ENCODE peak calls at places on chromosomes 13 and 19, in five cellular contexts. N, Q, B, A and Y are unnamed samples.

GRCh38 chr19:1245468-1245867 is 2.9 kb upstream of the MIDN start:
- DNase-seq in N (no peak), Q (no peak), B (no peak), A (no peak), Y (no peak)

GRCh38 chr13:112905086-112905485 is 63.9 kb upstream of the MCF2L start:
- DNase-seq in N (no peak), Q (no peak), B (no peak), A (no peak), Y (no peak)

GRCh38 chr19:48702701-48703100 is 6.9 kb downstream of the FUT2 start:
- DNase-seq in N (no peak), Q (no peak), B (no peak), A (no peak), Y (no peak)

GRCh38 chr19:36073121-36073876 is 18.6 kb downstream of the WDR62 start:
- DNase-seq in N (no peak), Q (no peak), B (no peak), A (no peak), Y (no peak)

GRCh38 chr13:21060827-21061076 is 634 bp downstream of the LATS2 start:
- DNase-seq in N (peak), Q (no peak), B (no peak), A (no peak), Y (no peak)

GRCh38 chr19:33406521-33407139 is 33.1 kb downstream of the CEBPG start:
- DNase-seq in N (peak), Q (peak), B (no peak), A (peak), Y (peak)

GRCh38 chr19:38448225-38448624 is 14.7 kb downstream of the RYR1 start:
- DNase-seq in N (no peak), Q (no peak), B (no peak), A (no peak), Y (no peak)

GRCh38 chr19:10510301-10510802 is 6.9 kb downstream of the S1PR5 start:
- DNase-seq in N (peak), Q (peak), B (peak), A (peak), Y (no peak)

GRCh38 chr13:113579686-113580085 is 4.9 kb upstream of the TFDP1 start:
- DNase-seq in N (no peak), Q (no peak), B (no peak), A (no peak), Y (no peak)

GRCh38 chr13:39599842-39600241 is 3.2 kb downstream of the LHFPL6 start:
- DNase-seq in N (no peak), Q (no peak), B (no peak), A (no peak), Y (no peak)

GRCh38 chr19:55255618-55256423 is 3.0 kb downstream of the PPP6R1 start:
- DNase-seq in N (no peak), Q (no peak), B (peak), A (no peak), Y (no peak)

GRCh38 chr13:57933606-57934005 is 302.1 kb downstream of the PCDH17 start:
- DNase-seq in N (no peak), Q (no peak), B (no peak), A (no peak), Y (no peak)

GRCh38 chr13:99983401-99984133 is 2.0 kb downstream of the ZIC2 start:
- DNase-seq in N (peak), Q (no peak), B (no peak), A (no peak), Y (no peak)

GRCh38 chr19:30064021-30064699 is 122.1 kb downstream of the URI1 start:
- DNase-seq in N (no peak), Q (no peak), B (no peak), A (no peak), Y (no peak)

GRCh38 chr13:99421758-99422555 is 79.3 kb upstream of the TM9SF2 start:
- DNase-seq in N (no peak), Q (no peak), B (no peak), A (no peak), Y (no peak)

GRCh38 chr13:76758738-76759137 is 127.5 kb downstream of the KCTD12 start:
- DNase-seq in N (no peak), Q (peak), B (no peak), A (no peak), Y (no peak)
- H3K27ac ChIP-seq in N (no peak), Q (no peak), B (no peak), A (no peak), Y (no peak)

GRCh38 chr19:13821292-13821691 is 26.0 kb downstream of the ZSWIM4 start:
- DNase-seq in N (no peak), Q (no peak), B (no peak), A (no peak), Y (no peak)
- H3K27ac ChIP-seq in N (no peak), Q (peak), B (no peak), A (no peak), Y (peak)

DNA sequence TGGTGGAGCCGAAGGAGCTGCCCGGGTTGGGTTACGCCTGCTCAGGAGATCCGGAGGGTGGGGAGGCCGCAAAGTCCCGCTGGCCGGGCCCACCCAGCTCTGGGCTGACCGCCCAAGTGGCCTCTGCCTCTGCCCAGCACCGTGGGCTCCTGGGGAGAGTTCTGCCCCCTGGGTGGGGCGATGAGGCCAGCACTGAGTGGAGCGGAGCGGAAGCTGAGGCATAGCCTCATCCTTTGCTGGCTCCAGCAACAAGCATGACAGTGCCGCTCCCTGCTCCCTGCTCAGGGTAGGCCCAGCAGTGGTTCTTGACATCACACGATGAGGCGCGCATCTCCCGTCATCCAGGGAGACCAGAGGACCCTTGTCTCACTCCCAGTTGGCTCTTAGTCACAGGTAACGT is 22.5 kb downstream of the CCDC8 start:
- DNase-seq in N (no peak), Q (no peak), B (no peak), A (no peak), Y (no peak)
- H3K27ac ChIP-seq in N (no peak), Q (peak), B (no peak), A (no peak), Y (no peak)

GRCh38 chr19:7395360-7395781 is 46.6 kb downstream of the ARHGEF18 start:
- DNase-seq in N (no peak), Q (no peak), B (no peak), A (no peak), Y (no peak)
- H3K27ac ChIP-seq in N (no peak), Q (peak), B (peak), A (peak), Y (peak)

GRCh38 chr13:43319617-43320444 is 296.4 kb downstream of the DNAJC15 start:
- DNase-seq in N (peak), Q (no peak), B (no peak), A (no peak), Y (no peak)
- H3K27ac ChIP-seq in N (peak), Q (no peak), B (no peak), A (no peak), Y (no peak)

DNA sequence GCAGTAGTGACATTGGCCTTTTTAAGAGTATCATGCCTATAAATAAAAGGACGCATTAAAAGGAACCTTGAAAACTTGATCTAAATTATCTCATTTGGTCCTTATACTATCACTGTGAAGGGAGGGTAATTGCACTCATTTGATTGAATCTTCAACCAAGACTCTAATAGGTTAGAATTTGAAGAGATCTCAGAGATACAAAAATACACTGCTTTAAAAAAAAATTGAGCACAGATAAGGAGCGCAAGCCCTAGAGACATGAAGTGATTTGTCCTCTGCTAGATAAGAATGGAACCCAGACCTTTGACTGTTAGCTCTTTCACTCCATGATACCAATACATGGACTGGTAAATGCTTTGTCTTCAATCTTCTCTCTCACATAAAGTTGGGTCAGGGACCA is 58.2 kb upstream of the RXFP2 start:
- DNase-seq in N (no peak), Q (no peak), B (no peak), A (no peak), Y (no peak)
- H3K27ac ChIP-seq in N (no peak), Q (no peak), B (no peak), A (no peak), Y (no peak)

GRCh38 chr19:2532252-2533071 is 56.5 kb downstream of the GADD45B start:
- DNase-seq in N (no peak), Q (peak), B (peak), A (no peak), Y (no peak)
- H3K27ac ChIP-seq in N (no peak), Q (no peak), B (peak), A (peak), Y (no peak)

GRCh38 chr19:2982983-2983350 is 5.6 kb downstream of the TLE6 start:
- DNase-seq in N (no peak), Q (peak), B (no peak), A (peak), Y (peak)

GRCh38 chr19:2981898-2982297 is 4.5 kb downstream of the TLE6 start:
- DNase-seq in N (no peak), Q (no peak), B (no peak), A (no peak), Y (no peak)

GRCh38 chr19:2983351-2984195 is 6.2 kb downstream of the TLE6 start:
- DNase-seq in N (peak), Q (peak), B (no peak), A (peak), Y (peak)

GRCh38 chr19:2984196-2984490 is 6.8 kb downstream of the TLE6 start:
- DNase-seq in N (no peak), Q (no peak), B (no peak), A (no peak), Y (no peak)

DNA sequence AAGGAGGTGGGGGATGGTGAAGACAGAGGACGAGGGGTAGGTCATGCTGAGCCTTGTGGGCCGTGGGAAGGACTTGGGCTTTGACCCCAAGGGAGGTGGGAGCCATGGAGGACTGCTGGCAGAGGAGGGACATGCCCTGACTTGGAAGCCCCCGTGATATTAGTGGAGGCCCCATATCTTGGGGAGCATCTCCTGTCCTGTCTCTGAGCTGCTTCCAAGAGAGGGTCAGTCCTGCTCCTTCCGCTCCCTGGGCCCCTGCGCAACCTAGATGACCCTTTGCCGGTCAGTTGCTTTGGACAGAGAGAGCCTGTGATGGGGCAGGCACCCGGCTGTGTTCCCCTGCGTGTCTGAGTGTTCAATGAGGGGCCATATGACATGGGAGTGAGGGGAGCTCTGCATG is 5.2 kb downstream of the TLE6 start:
- DNase-seq in N (no peak), Q (no peak), B (no peak), A (no peak), Y (no peak)
- H3K27ac ChIP-seq in N (no peak), Q (peak), B (no peak), A (no peak), Y (peak)

DNA sequence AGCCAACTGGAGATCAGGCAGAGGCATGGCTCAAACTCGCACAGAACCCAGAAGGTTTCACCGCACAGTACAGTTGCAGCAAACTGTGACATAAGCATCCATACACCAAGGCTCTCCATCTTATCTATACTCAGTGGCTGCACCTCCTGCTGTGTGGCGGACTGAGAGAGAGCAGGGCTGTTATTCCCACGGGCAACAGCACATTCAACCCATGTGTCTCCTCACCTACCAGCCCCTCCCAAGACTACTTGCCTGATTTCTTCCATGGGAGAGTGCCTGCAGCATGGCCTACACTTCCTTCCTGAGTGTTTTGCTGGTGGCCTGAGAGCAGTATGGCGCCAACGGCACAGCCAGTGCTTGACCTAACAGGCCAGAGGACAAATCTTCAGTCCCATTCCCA is 1606.6 kb downstream of the SLITRK1 start:
- DNase-seq in N (no peak), Q (no peak), B (no peak), A (no peak), Y (no peak)
- H3K27ac ChIP-seq in N (no peak), Q (no peak), B (no peak), A (no peak), Y (no peak)